ENCODE peak calls at places on chromosomes 7 and 10, in five cellular contexts. Y, Q, U, P and A are unnamed samples.

GRCh38 chr7:114212753-114213439 is 201.7 kb upstream of the FOXP2 start:
- DNase-seq in Y (no peak), Q (no peak), U (no peak), P (peak; percentile 26), A (no peak)

GRCh38 chr7:102433319-102434038 is at the start of gene ORAI2:
- DNase-seq in Y (no peak), Q (peak; percentile 79), U (peak; percentile 88), P (no peak), A (no peak)

GRCh38 chr7:115731796-115732471 is 298.6 kb downstream of the TFEC start:
- DNase-seq in Y (no peak), Q (no peak), U (no peak), P (no peak), A (no peak)

GRCh38 chr10:21513035-21513434 is 12.4 kb downstream of the SKIDA1 start:
- DNase-seq in Y (no peak), Q (no peak), U (no peak), P (no peak), A (no peak)

GRCh38 chr7:18679261-18679660 is 183.7 kb downstream of the HDAC9 start:
- DNase-seq in Y (no peak), Q (no peak), U (no peak), P (no peak), A (no peak)

GRCh38 chr7:3650844-3651243 is 349.8 kb downstream of the SDK1 start:
- DNase-seq in Y (no peak), Q (no peak), U (no peak), P (peak; percentile 38), A (no peak)

GRCh38 chr7:23742051-23742450 is 32.0 kb downstream of the STK31 start:
- DNase-seq in Y (no peak), Q (no peak), U (no peak), P (no peak), A (no peak)

GRCh38 chr7:78081888-78082287 is 283.3 kb downstream of the PHTF2 start:
- DNase-seq in Y (no peak), Q (no peak), U (peak; percentile 75), P (no peak), A (no peak)

GRCh38 chr7:103932389-103932788 is 57.1 kb downstream of the RELN start:
- DNase-seq in Y (no peak), Q (no peak), U (peak; percentile 58), P (no peak), A (no peak)

GRCh38 chr10:128116851-128117615 is 9.2 kb downstream of the MKI67 start:
- DNase-seq in Y (no peak), Q (no peak), U (peak; percentile 52), P (no peak), A (no peak)
- TF ChIP-seq CTCF in Y (peak; percentile 77), Q (no peak), U (peak; percentile 83), P (peak; percentile 32), A (peak; percentile 35)

DNA sequence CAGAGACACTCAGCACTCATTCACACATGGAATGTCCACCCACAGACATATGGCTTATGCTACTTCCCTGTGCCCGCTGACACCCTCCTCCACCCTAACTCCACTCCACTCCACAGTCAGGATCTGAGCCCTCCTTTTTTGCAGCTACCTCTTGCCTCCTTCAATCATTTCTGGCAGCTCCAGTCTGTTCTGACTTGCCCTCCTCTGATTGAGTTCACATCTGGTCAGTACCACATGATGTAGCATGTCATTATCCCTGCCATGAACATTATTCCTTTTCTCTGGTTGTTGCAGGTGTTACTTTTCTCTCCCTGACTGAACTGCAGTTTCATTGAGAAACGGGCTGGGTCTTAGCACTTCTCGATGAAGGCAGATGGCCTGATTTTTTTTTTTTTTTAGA is 130.1 kb upstream of the EGR2 start:
- DNase-seq in Y (no peak), Q (no peak), U (no peak), P (no peak), A (no peak)
- H3K4me3 ChIP-seq in Y (no peak overlapping the region), Q (no peak overlapping the region), U (no peak overlapping the region), P (no peak overlapping the region), A (no peak overlapping the region)

GRCh38 chr10:130333185-130333584 is 197.0 kb downstream of the GLRX3 start:
- DNase-seq in Y (no peak), Q (no peak), U (peak; percentile 69), P (no peak), A (no peak)
- TF ChIP-seq CTCF in Y (peak; percentile 60), Q (no peak), U (peak; percentile 68), P (no peak), A (no peak)

GRCh38 chr7:7554647-7555575 is 11.8 kb upstream of the MIOS start:
- DNase-seq in Y (no peak), Q (no peak), U (no peak), P (no peak), A (no peak)

GRCh38 chr7:7556852-7557251 is 9.8 kb upstream of the MIOS start:
- DNase-seq in Y (no peak), Q (no peak), U (no peak), P (no peak), A (no peak)

GRCh38 chr7:7553386-7553785 is 13.3 kb upstream of the MIOS start:
- DNase-seq in Y (no peak), Q (no peak), U (no peak), P (no peak), A (no peak)

GRCh38 chr7:7552199-7552598 is 14.5 kb upstream of the MIOS start:
- DNase-seq in Y (no peak), Q (no peak), U (no peak), P (no peak), A (no peak)

GRCh38 chr7:7554021-7554432 is 12.7 kb upstream of the MIOS start:
- DNase-seq in Y (no peak), Q (no peak), U (no peak), P (peak; percentile 83), A (peak; percentile 44)
- H3K4me3 ChIP-seq in Y (no peak overlapping the region), Q (no peak overlapping the region), U (no peak overlapping the region), P (no peak overlapping the region), A (no peak overlapping the region)

DNA sequence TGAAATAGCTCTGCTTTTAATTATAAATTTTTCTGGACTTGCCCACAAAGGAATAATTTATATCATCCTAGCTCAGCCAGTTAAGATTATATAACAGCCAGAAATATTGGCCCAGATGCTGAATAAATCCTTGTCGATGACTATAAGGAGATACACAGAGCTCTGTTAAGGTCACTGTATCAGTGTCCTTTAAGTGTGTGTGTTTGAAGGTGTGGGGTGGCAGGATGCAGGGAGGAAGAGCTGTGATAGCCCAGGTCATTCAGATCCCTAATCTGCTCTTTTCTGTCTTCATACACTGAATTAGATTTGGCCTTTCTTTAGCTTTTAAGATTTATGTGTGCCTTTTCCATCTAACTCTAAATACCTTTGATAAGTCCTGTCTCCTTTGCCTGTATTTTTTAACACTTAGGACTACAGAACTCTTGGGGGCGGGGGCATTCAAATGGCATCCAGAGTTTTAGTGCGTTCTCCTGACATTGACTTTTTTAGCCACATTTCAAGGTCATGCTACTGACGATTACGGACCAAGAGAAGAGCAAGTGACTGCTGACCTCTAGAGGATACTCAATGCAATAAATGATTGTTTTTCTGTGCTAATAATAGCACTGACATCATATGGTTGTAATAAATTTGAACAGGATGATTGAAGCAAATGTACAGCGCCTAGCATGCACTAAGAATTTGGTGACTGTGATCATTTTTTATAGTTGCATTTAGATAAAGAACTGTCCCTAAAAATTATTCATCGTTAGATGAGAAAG is 172.3 kb downstream of the CACNB2 start:
- DNase-seq in Y (no peak), Q (no peak), U (no peak), P (peak; percentile 17), A (no peak)
- TF ChIP-seq CTCF in Y (peak; percentile 69), Q (no peak), U (peak; percentile 77), P (peak; percentile 60), A (peak; percentile 63)

DNA sequence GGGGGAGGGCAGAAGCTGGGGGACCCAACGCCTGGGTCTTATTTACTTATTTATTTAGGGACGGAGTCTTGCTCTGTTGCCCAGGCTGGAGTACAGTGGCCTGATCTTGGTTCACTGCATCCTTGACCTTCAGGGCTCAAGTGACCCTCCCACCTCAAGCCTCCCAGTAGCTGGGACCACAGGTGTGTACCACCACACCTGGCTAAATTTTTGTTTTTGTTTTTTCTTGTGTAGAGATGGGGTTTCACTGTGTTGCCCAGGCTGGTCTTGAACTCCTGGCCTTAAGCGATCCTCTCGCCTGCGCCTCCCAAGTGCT is 1.7 kb upstream of the MOGAT3 start:
- DNase-seq in Y (no peak), Q (no peak), U (no peak), P (no peak), A (no peak)
- H3K4me3 ChIP-seq in Y (no peak overlapping the region), Q (no peak overlapping the region), U (no peak overlapping the region), P (no peak overlapping the region), A (no peak overlapping the region)

GRCh38 chr7:128217972-128218652 is 23.0 kb upstream of the LEP start:
- DNase-seq in Y (no peak), Q (no peak), U (no peak), P (no peak), A (no peak)
- TF ChIP-seq CTCF in Y (peak; percentile 41), Q (no peak), U (peak; percentile 64), P (peak; percentile 41), A (peak; percentile 13)

GRCh38 chr7:155806096-155806871 is 6.0 kb downstream of the SHH start:
- DNase-seq in Y (no peak), Q (no peak), U (peak; percentile 80), P (no peak), A (no peak)
- H3K4me3 ChIP-seq in Y (no peak overlapping the region), Q (peak overlapping the region; percentile 55), U (no peak overlapping the region), P (no peak overlapping the region), A (no peak overlapping the region)